ENCODE peak calls at places on chromosomes 2 and 18, in six cellular contexts. Z is foreskin keratinocyte, L is psoas muscle, E is upper lobe of left lung, P is left lung, C is upper lobe of right lung. U is an unnamed sample.

GRCh38 chr2:26144953-26145680 is 27.8 kb upstream of the GAREM2 start:
- ATAC-seq in Z (peak; percentile 41), L (peak; percentile 83), E (peak; percentile 91), P (peak; percentile 90), C (peak; percentile 88), U (no peak)

GRCh38 chr2:151289972-151290335 is 486 bp upstream of the NMI start:
- ATAC-seq in Z (peak; percentile 59), L (peak; percentile 76), E (peak; percentile 71), P (peak; percentile 25), C (peak; percentile 29), U (peak; percentile 75)

GRCh38 chr2:28659127-28659526 is 92.5 kb upstream of the PPP1CB start:
- ATAC-seq in Z (no peak), L (no peak), E (no peak), P (no peak), C (no peak), U (no peak)

GRCh38 chr2:230162981-230163380 is 56.8 kb downstream of the SP110 start:
- ATAC-seq in Z (no peak), L (no peak), E (no peak), P (no peak), C (no peak), U (no peak)

GRCh38 chr2:118437501-118437900 is 349.2 kb downstream of the INSIG2 start:
- ATAC-seq in Z (no peak), L (no peak), E (no peak), P (no peak), C (no peak), U (no peak)

GRCh38 chr2:91748869-91749268 is 3057.4 kb downstream of the RPIA start:
- ATAC-seq in Z (no peak), L (peak; percentile 53), E (peak; percentile 50), P (peak; percentile 14), C (peak; percentile 39), U (peak; percentile 37)

GRCh38 chr2:88813612-88814011 is 122.1 kb downstream of the RPIA start:
- ATAC-seq in Z (no peak), L (no peak), E (no peak), P (no peak), C (no peak), U (no peak)

GRCh38 chr2:224217962-224218347 is 178.9 kb upstream of the SERPINE2 start:
- ATAC-seq in Z (no peak), L (no peak), E (peak; percentile 82), P (peak; percentile 62), C (no peak), U (no peak)

GRCh38 chr2:157777425-157777824 is 98.7 kb downstream of the ACVR1 start:
- ATAC-seq in Z (no peak), L (peak; percentile 49), E (peak; percentile 65), P (peak; percentile 69), C (peak; percentile 54), U (no peak)

GRCh38 chr2:157508676-157509075 is 64.8 kb upstream of the CYTIP start:
- ATAC-seq in Z (no peak), L (no peak), E (peak; percentile 59), P (peak; percentile 37), C (peak; percentile 79), U (no peak)

GRCh38 chr18:2717407-2717806 is 61.9 kb downstream of the SMCHD1 start:
- ATAC-seq in Z (no peak), L (peak; percentile 39), E (no peak), P (no peak), C (no peak), U (no peak)

GRCh38 chr2:208489687-208490086 is 83.1 kb downstream of the PTH2R start:
- ATAC-seq in Z (no peak), L (no peak), E (no peak), P (peak; percentile 75), C (no peak), U (no peak)

GRCh38 chr18:46917808-46918600 is 602 bp downstream of the KATNAL2 start:
- ATAC-seq in Z (peak; percentile 4), L (peak; percentile 62), E (peak; percentile 28), P (peak; percentile 31), C (peak; percentile 2), U (peak; percentile 32)

GRCh38 chr2:52113338-52113737 is 1081.4 kb upstream of the NRXN1 start:
- ATAC-seq in Z (no peak), L (no peak), E (no peak), P (no peak), C (no peak), U (no peak)

GRCh38 chr18:13004316-13004879 is 13.2 kb downstream of the CEP192 start:
- ATAC-seq in Z (no peak), L (no peak), E (no peak), P (no peak), C (peak; percentile 22), U (no peak)

GRCh38 chr18:76419811-76420210 is 75.2 kb downstream of the ZNF516 start:
- ATAC-seq in Z (no peak), L (no peak), E (no peak), P (no peak), C (no peak), U (no peak)

GRCh38 chr2:53131416-53131815 is 636.2 kb upstream of the CHAC2 start:
- ATAC-seq in Z (peak; percentile 79), L (no peak), E (no peak), P (no peak), C (no peak), U (no peak)

GRCh38 chr2:224938670-224939309 is 103.5 kb downstream of the DOCK10 start:
- ATAC-seq in Z (no peak), L (peak; percentile 36), E (no peak), P (peak; percentile 27), C (no peak), U (no peak)

GRCh38 chr2:233255151-233255550 is 3.7 kb downstream of the ATG16L1 start:
- ATAC-seq in Z (no peak), L (no peak), E (no peak), P (no peak), C (no peak), U (no peak)

GRCh38 chr18:48193521-48194251 is 215.5 kb downstream of the ZBTB7C start:
- ATAC-seq in Z (no peak), L (peak; percentile 69), E (peak; percentile 42), P (peak; percentile 46), C (peak; percentile 33), U (peak; percentile 34)

GRCh38 chr2:128317186-128317897 is 1.3 kb downstream of the HS6ST1 start:
- ATAC-seq in Z (no peak), L (peak; percentile 1), E (no peak), P (peak; percentile 1), C (peak; percentile 0), U (no peak)

GRCh38 chr2:171325886-171326585 is 107.8 kb downstream of the METTL8 start:
- ATAC-seq in Z (no peak), L (no peak), E (no peak), P (no peak), C (no peak), U (no peak)

GRCh38 chr2:105919191-105919811 is 174.6 kb downstream of the NCK2 start:
- ATAC-seq in Z (peak; percentile 86), L (no peak), E (no peak), P (no peak), C (no peak), U (no peak)

DNA sequence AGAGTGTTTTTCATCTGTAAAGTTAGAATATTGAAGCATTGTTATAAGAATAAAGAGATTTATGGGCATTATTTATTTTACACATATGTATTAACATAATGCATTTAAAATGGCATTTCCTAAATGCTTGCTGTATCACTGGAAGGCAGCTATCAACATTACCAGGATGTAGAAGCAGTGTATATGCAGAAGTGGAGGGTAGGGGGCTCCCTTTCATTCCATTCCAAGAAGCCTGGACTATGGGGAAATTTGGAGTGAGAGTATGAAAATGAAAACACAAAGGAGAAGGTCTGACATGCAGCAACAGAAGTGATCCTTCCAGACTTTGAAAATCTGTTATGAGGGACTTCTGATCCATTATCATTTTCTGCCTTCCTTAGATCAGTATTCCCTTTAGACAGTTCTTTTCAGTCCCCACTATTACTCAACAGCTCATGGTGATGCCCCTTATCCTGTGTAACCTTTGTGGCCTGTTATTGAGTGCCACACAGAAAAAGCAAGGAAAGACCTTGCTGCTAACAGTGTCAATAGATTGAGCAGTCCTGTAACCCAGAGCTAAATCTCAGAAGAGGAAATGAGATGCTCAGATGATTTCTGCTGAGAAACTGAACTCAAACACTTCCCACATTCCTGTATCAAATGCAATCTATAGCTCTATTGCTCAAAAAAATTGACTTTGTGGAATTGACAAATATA is 216.6 kb downstream of the HNMT start:
- ATAC-seq in Z (no peak), L (no peak), E (no peak), P (no peak), C (no peak), U (no peak)
- TF ChIP-seq CTCF in Z (peak; percentile 24), L (no peak), E (no peak), P (no peak), C (no peak), U (no peak)

GRCh38 chr18:79388043-79388442 is 7.7 kb upstream of the NFATC1 start:
- ATAC-seq in Z (no peak), L (no peak), E (no peak), P (no peak), C (no peak), U (no peak)

GRCh38 chr18:79385749-79386341 is 9.9 kb upstream of the NFATC1 start:
- ATAC-seq in Z (no peak), L (no peak), E (no peak), P (no peak), C (no peak), U (no peak)

GRCh38 chr18:79387214-79387613 is 8.5 kb upstream of the NFATC1 start:
- ATAC-seq in Z (no peak), L (no peak), E (no peak), P (no peak), C (no peak), U (no peak)

GRCh38 chr18:79386547-79386946 is 9.2 kb upstream of the NFATC1 start:
- ATAC-seq in Z (no peak), L (no peak), E (no peak), P (no peak), C (no peak), U (no peak)

GRCh38 chr18:79387615-79388014 is 8.1 kb upstream of the NFATC1 start:
- ATAC-seq in Z (no peak), L (no peak), E (no peak), P (no peak), C (no peak), U (no peak)
- H3K27me3 ChIP-seq in Z (peaks cover 50% of the 10 kb centered on the region), L (peaks cover 17% of the 10 kb centered on the region), E (no peaks in the 10 kb centered on the region), P (peaks cover 7% of the 10 kb centered on the region), C (peaks cover 68% of the 10 kb centered on the region), U (peaks cover 8% of the 10 kb centered on the region)

GRCh38 chr18:78518805-78519204 is 460.8 kb upstream of the SALL3 start:
- ATAC-seq in Z (no peak), L (no peak), E (no peak), P (no peak), C (no peak), U (no peak)
- TF ChIP-seq CTCF in Z (no peak), L (no peak), E (no peak), P (no peak), C (no peak), U (no peak)

DNA sequence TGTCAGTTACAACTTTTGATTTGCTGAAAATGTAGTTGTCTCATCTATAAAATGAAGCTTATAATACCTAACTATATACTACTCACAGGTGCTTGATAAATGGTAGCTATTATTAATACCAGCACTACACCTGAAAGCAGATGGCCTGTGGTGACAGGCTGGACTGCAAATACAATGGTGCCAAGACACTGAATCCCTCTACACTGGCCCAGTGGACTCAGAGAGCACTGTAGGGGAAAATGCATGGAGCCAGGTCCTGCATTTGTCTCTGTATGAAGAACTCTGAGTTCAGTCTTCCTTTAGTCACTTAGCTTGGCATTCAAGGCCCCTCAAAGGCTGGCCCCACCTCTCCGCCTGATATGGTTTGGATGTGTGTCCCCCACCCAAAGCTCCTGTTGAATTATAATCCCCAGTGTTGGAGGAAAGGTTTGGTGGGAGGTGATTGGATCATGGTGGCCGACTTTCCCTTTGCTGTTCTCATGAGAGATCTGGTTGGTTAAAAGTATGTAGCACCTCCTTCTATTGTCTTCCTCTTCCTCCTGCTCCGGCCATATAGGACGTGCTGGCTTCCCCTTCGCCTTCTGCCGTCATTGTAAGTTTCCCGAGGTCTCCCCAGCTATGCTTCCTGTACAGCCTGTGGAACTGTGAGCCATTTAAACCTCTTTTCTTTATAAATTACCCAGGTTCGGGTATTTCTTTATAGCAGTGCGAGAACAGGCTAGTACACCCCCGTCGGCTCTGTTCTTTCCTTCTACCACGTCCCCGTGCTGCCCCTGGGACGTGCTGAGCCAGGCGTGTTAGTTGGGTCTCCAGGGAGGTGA is 11.1 kb upstream of the NTSR2 start:
- ATAC-seq in Z (no peak), L (no peak), E (no peak), P (no peak), C (no peak), U (no peak)
- H3K27me3 ChIP-seq in Z (peaks cover 84% of the 10 kb centered on the region), L (no peaks in the 10 kb centered on the region), E (no peaks in the 10 kb centered on the region), P (peaks cover 11% of the 10 kb centered on the region), C (peaks cover 30% of the 10 kb centered on the region), U (peaks cover 44% of the 10 kb centered on the region)

U was measured in gastroesophageal sphincter.